ENCODE peak calls at places on chromosomes 5 and 9, in six cellular contexts. One of them, this sample, is unnamed. For H3K9me3, the result is how much of the 10 kb centered on the place peaks cover.

GRCh38 chr9:114397848-114398605 is 10.2 kb upstream of the AKNA start:
- DNase-seq in WERI-Rb-1: peak
- DNase-seq in H1: peak
- DNase-seq in heart left ventricle: peak
- DNase-seq in left ventricle myocardium inferior: peak
- DNase-seq in HCT116: peak
- DNase-seq in this sample: peak

GRCh38 chr5:124754206-124754927 is 7.9 kb upstream of the ZNF608 start:
- DNase-seq in heart left ventricle: no peak
- DNase-seq in HCT116: no peak
- DNase-seq in left ventricle myocardium inferior: no peak
- DNase-seq in WERI-Rb-1: peak
- DNase-seq in H1: no peak
- DNase-seq in this sample: no peak

GRCh38 chr5:143258559-143259253 is 144.8 kb downstream of the NR3C1 start:
- DNase-seq in left ventricle myocardium inferior: no peak
- DNase-seq in WERI-Rb-1: no peak
- DNase-seq in heart left ventricle: no peak
- DNase-seq in HCT116: no peak
- DNase-seq in H1: no peak
- DNase-seq in this sample: peak

GRCh38 chr5:10831416-10831815 is 70.4 kb upstream of the DAP start:
- DNase-seq in WERI-Rb-1: no peak
- DNase-seq in H1: no peak
- DNase-seq in left ventricle myocardium inferior: no peak
- DNase-seq in heart left ventricle: no peak
- DNase-seq in HCT116: no peak
- DNase-seq in this sample: no peak

GRCh38 chr9:79390077-79390673 is 181.6 kb upstream of the TLE4 start:
- DNase-seq in left ventricle myocardium inferior: no peak
- DNase-seq in HCT116: no peak
- DNase-seq in H1: no peak
- DNase-seq in heart left ventricle: no peak
- DNase-seq in WERI-Rb-1: no peak
- DNase-seq in this sample: no peak

GRCh38 chr5:138580777-138581176 is 5.6 kb upstream of the HSPA9 start:
- DNase-seq in left ventricle myocardium inferior: no peak
- DNase-seq in HCT116: no peak
- DNase-seq in WERI-Rb-1: no peak
- DNase-seq in heart left ventricle: no peak
- DNase-seq in H1: no peak
- DNase-seq in this sample: no peak

GRCh38 chr9:35688558-35689350 is 971 bp downstream of the TPM2 start:
- DNase-seq in H1: no peak
- DNase-seq in HCT116: peak
- DNase-seq in WERI-Rb-1: no peak
- DNase-seq in heart left ventricle: no peak
- DNase-seq in left ventricle myocardium inferior: no peak
- DNase-seq in this sample: no peak

GRCh38 chr9:13841801-13842462 is 472.0 kb downstream of the NFIB start:
- DNase-seq in WERI-Rb-1: no peak
- DNase-seq in HCT116: no peak
- DNase-seq in H1: no peak
- DNase-seq in left ventricle myocardium inferior: no peak
- DNase-seq in heart left ventricle: peak
- DNase-seq in this sample: no peak

GRCh38 chr5:140977003-140977402 is 10.7 kb downstream of the PCDHAC2 start:
- DNase-seq in left ventricle myocardium inferior: no peak
- DNase-seq in heart left ventricle: no peak
- DNase-seq in HCT116: no peak
- DNase-seq in WERI-Rb-1: no peak
- DNase-seq in H1: no peak
- DNase-seq in this sample: no peak

GRCh38 chr5:116032094-116032517 is at the start of gene ARL14EPL:
- DNase-seq in WERI-Rb-1: peak
- DNase-seq in HCT116: peak
- DNase-seq in left ventricle myocardium inferior: peak
- DNase-seq in heart left ventricle: peak
- DNase-seq in H1: no peak
- DNase-seq in this sample: peak

GRCh38 chr5:147519380-147519779 is 9.5 kb upstream of the DPYSL3 start:
- DNase-seq in left ventricle myocardium inferior: no peak
- DNase-seq in HCT116: no peak
- DNase-seq in H1: no peak
- DNase-seq in heart left ventricle: no peak
- DNase-seq in WERI-Rb-1: no peak
- DNase-seq in this sample: no peak

GRCh38 chr5:171647043-171647899 is 138.3 kb upstream of the SMIM23 start:
- DNase-seq in heart left ventricle: no peak
- DNase-seq in left ventricle myocardium inferior: no peak
- DNase-seq in WERI-Rb-1: peak
- DNase-seq in HCT116: peak
- DNase-seq in H1: no peak
- DNase-seq in this sample: no peak

GRCh38 chr9:120928015-120928719 is 1.6 kb upstream of the TRAF1 start:
- DNase-seq in left ventricle myocardium inferior: peak
- DNase-seq in H1: peak
- DNase-seq in HCT116: no peak
- DNase-seq in heart left ventricle: peak
- DNase-seq in WERI-Rb-1: no peak
- DNase-seq in this sample: peak

GRCh38 chr5:174243904-174244303 is 198.4 kb downstream of the NSG2 start:
- DNase-seq in H1: no peak
- DNase-seq in heart left ventricle: no peak
- DNase-seq in WERI-Rb-1: no peak
- DNase-seq in HCT116: no peak
- DNase-seq in left ventricle myocardium inferior: no peak
- DNase-seq in this sample: no peak

GRCh38 chr9:128100581-128100980 is 26.9 kb downstream of the PTGES2 start:
- DNase-seq in H1: no peak
- DNase-seq in left ventricle myocardium inferior: no peak
- DNase-seq in HCT116: no peak
- DNase-seq in WERI-Rb-1: no peak
- DNase-seq in heart left ventricle: no peak
- DNase-seq in this sample: no peak

GRCh38 chr5:167361841-167362240 is 929.6 kb upstream of the WWC1 start:
- DNase-seq in left ventricle myocardium inferior: no peak
- DNase-seq in WERI-Rb-1: no peak
- DNase-seq in heart left ventricle: no peak
- DNase-seq in H1: no peak
- DNase-seq in HCT116: no peak
- DNase-seq in this sample: no peak

GRCh38 chr5:37005946-37006540 is 129.5 kb downstream of the NIPBL start:
- DNase-seq in WERI-Rb-1: no peak
- DNase-seq in H1: no peak
- DNase-seq in heart left ventricle: no peak
- DNase-seq in left ventricle myocardium inferior: no peak
- DNase-seq in HCT116: peak
- DNase-seq in this sample: no peak

GRCh38 chr5:37002176-37002751 is 125.7 kb downstream of the NIPBL start:
- DNase-seq in left ventricle myocardium inferior: no peak
- DNase-seq in WERI-Rb-1: no peak
- DNase-seq in H1: no peak
- DNase-seq in heart left ventricle: no peak
- DNase-seq in HCT116: no peak
- DNase-seq in this sample: no peak

DNA sequence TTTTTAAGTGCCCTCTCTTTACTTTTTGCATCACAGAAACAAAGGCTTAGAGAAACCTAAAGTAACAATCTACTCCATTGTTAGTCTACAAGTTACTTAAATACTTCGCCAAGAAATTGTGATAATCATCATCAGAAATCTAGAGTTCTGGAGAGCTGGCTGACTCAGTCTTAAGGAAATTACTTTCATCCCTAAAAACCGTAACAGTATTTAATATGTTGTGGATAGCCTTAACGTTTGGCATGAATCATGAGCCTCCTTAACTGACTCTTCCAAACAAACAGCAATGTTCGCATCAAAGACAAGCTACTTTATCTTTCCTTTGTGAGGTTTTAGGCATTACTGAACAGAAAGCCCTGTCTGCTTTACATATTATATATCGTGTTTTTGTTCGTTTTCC is 128.7 kb downstream of the NIPBL start:
- DNase-seq in HCT116: no peak
- DNase-seq in heart left ventricle: no peak
- DNase-seq in left ventricle myocardium inferior: no peak
- DNase-seq in WERI-Rb-1: no peak
- DNase-seq in H1: no peak
- DNase-seq in this sample: no peak
- H3K9me3 ChIP-seq in HCT116: under half
- H3K9me3 ChIP-seq in heart left ventricle: under half
- H3K9me3 ChIP-seq in left ventricle myocardium inferior: under half
- H3K9me3 ChIP-seq in WERI-Rb-1: under half
- H3K9me3 ChIP-seq in H1: under half
- H3K9me3 ChIP-seq in this sample: under half

GRCh38 chr9:97425992-97426336 is 14.1 kb downstream of the TDRD7 start:
- DNase-seq in left ventricle myocardium inferior: no peak
- DNase-seq in H1: no peak
- DNase-seq in WERI-Rb-1: no peak
- DNase-seq in heart left ventricle: no peak
- DNase-seq in HCT116: no peak
- DNase-seq in this sample: no peak
- H3K4me3 ChIP-seq in left ventricle myocardium inferior: no peak
- H3K4me3 ChIP-seq in H1: no peak
- H3K4me3 ChIP-seq in WERI-Rb-1: no peak
- H3K4me3 ChIP-seq in heart left ventricle: no peak
- H3K4me3 ChIP-seq in HCT116: no peak
- H3K4me3 ChIP-seq in this sample: no peak

GRCh38 chr5:84131372-84131771 is 253.3 kb downstream of the EDIL3 start:
- DNase-seq in HCT116: no peak
- DNase-seq in heart left ventricle: no peak
- DNase-seq in left ventricle myocardium inferior: no peak
- DNase-seq in H1: no peak
- DNase-seq in WERI-Rb-1: peak
- DNase-seq in this sample: no peak
- H3K27ac ChIP-seq in HCT116: no peak
- H3K27ac ChIP-seq in heart left ventricle: no peak
- H3K27ac ChIP-seq in left ventricle myocardium inferior: no peak
- H3K27ac ChIP-seq in H1: no peak
- H3K27ac ChIP-seq in WERI-Rb-1: no peak
- H3K27ac ChIP-seq in this sample: no peak

DNA sequence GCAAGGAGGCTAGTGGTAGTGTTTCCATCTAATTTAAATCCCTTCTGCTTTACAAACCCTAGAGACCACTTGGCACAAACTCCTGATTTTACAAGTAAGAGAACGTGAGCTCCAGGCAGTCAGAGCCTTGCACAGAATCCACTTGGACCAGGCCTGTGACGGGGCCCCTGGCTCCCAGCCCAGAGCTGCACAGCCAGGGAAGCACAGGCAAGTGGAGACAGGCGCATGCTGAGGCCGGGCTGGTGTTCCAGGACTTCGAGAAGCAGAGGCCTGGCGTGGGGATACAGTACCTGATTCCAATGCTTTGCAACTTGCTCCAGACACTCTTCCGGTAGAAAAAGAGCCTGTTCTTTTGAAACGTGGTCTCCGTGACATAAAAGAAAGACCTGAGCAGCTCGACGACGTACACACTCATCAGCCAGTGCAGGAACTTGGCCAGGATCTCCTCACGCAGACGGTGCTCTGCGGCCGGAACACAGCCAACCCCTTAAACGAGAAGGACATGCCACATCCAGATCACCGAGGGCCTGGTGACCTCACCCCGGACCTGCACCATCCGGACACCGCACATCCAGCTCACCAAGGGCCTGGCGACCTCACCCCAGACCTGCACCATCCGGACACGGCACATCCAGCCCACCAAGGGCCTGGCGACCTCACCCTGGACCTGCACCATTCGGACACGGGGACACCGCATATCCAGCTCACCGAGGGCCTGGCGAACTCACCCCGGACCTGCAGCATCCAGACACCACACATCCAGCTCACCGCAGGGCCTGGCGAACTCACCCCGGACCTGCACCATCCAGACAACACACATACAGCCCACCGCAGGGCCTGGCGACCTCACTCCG is 12.5 kb downstream of the TERT start:
- DNase-seq in WERI-Rb-1: no peak
- DNase-seq in HCT116: no peak
- DNase-seq in left ventricle myocardium inferior: peak
- DNase-seq in H1: no peak
- DNase-seq in heart left ventricle: no peak
- DNase-seq in this sample: no peak
- H3K9me3 ChIP-seq in WERI-Rb-1: under half
- H3K9me3 ChIP-seq in HCT116: under half
- H3K9me3 ChIP-seq in left ventricle myocardium inferior: under half
- H3K9me3 ChIP-seq in H1: under half
- H3K9me3 ChIP-seq in heart left ventricle: under half
- H3K9me3 ChIP-seq in this sample: under half

This sample was measured in testis.